ENCODE peak calls at places on chromosome 3, in four cellular contexts. J is mesenchymal stem cell, C is H9, E is neuronal stem cell. R is an unnamed sample.

GRCh38 chr3:183058351-183058750 is 40.9 kb downstream of the MCCC1 start:
- DNase-seq in E (no peak), C (no peak), J (no peak), R (no peak)

GRCh38 chr3:171058058-171058457 is 31.5 kb upstream of the SLC2A2 start:
- DNase-seq in E (no peak), C (no peak), J (no peak), R (peak; percentile 62)

GRCh38 chr3:45244356-45244755 is 18.3 kb upstream of the TMEM158 start:
- DNase-seq in E (no peak), J (no peak), C (peak; percentile 5), R (no peak)

GRCh38 chr3:186070550-186070949 is 38.3 kb downstream of the ETV5 start:
- DNase-seq in J (no peak), C (no peak), E (no peak), R (no peak)

GRCh38 chr3:140736863-140737460 is 59.1 kb downstream of the TRIM42 start:
- DNase-seq in C (peak; percentile 72), E (peak; percentile 37), J (peak; percentile 6), R (no peak)

GRCh38 chr3:62159693-62160092 is 213.7 kb downstream of the FEZF2 start:
- DNase-seq in C (no peak), J (no peak), E (no peak), R (peak; percentile 52)

GRCh38 chr3:40504636-40505430 is 1.0 kb upstream of the ZNF620 start:
- DNase-seq in E (no peak), J (peak; percentile 97), C (no peak), R (peak; percentile 99)

GRCh38 chr3:190225186-190225692 is 97.0 kb downstream of the CLDN1 start:
- DNase-seq in J (peak; percentile 54), C (no peak), E (peak; percentile 9), R (peak; percentile 42)

GRCh38 chr3:13378155-13378554 is 42.0 kb downstream of the NUP210 start:
- DNase-seq in J (peak; percentile 42), E (no peak), C (no peak), R (peak; percentile 5)

GRCh38 chr3:141646760-141647561 is 91.1 kb upstream of the RNF7 start:
- DNase-seq in J (peak; percentile 75), E (peak; percentile 21), C (peak; percentile 73), R (peak; percentile 62)

GRCh38 chr3:57646723-57647122 is 46.2 kb downstream of the DENND6A start:
- DNase-seq in E (no peak), C (no peak), J (peak; percentile 20), R (peak; percentile 27)

GRCh38 chr3:27713066-27713400 is 9.1 kb downstream of the EOMES start:
- DNase-seq in E (no peak), C (no peak), J (no peak), R (no peak)

GRCh38 chr3:107629556-107629955 is 106.8 kb downstream of the BBX start:
- DNase-seq in J (peak; percentile 51), E (no peak), C (no peak), R (peak; percentile 28)

GRCh38 chr3:184157206-184157605 is 2.0 kb downstream of the DVL3 start:
- DNase-seq in J (no peak), C (no peak), E (no peak), R (no peak)

GRCh38 chr3:30919600-30919999 is 25.1 kb upstream of the GADL1 start:
- DNase-seq in J (no peak), C (no peak), E (no peak), R (no peak)

GRCh38 chr3:43405888-43406636 is 119.7 kb downstream of the SNRK start:
- DNase-seq in J (peak; percentile 83), E (no peak), C (no peak), R (peak; percentile 92)

GRCh38 chr3:178439504-178439903 is 96.7 kb upstream of the KCNMB2 start:
- DNase-seq in C (no peak), J (peak; percentile 82), E (no peak), R (peak; percentile 74)

GRCh38 chr3:129034650-129035049 is 25.9 kb upstream of the GP9 start:
- DNase-seq in E (no peak), C (no peak), J (no peak), R (no peak)

GRCh38 chr3:129684270-129684669 is 77.8 kb upstream of the PLXND1 start:
- DNase-seq in J (no peak), C (no peak), E (no peak), R (no peak)

GRCh38 chr3:37787027-37787868 is 74.4 kb upstream of the CTDSPL start:
- DNase-seq in C (no peak), E (no peak), J (no peak), R (no peak)

DNA sequence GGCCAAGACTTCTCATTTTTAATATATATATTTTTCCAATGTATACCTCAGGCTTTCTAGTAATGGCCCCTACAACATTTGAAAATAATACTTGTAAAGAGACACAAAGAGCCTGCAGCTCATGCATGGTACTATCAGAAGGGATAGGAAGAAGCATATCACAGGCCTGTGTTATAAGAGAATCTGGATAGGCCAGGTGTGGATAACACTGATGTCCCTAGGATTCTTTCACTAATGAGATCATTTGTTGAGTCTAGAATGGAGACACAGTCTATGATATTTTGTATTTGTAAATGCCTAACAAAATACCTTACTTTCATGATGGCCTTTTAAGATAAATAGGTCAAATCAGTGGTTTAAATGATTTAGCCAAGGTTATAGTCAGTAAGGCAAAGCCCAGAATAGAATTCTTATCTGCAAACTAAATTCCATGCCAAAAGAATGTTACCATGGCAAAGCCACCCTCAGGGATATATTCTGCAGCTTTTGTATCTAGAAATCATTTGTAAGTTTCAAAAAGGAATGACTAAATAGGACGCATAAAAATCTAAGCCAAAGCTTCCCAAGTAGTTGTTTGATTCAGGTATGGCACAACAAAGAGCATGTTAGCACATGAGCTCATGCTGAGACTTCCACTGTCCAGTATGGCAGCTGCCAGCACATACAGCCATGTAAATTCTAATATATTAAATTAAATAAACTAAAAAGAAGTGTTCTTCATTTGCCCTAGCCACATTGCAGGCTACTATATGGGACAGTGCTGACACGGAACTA is 10.0 kb downstream of the DCP1A start:
- DNase-seq in C (no peak), J (no peak), E (no peak), R (no peak)
- H3K4ac ChIP-seq in C (no peak overlapping the region), J (no peak overlapping the region), E (no peak overlapping the region), R (no peak overlapping the region)

DNA sequence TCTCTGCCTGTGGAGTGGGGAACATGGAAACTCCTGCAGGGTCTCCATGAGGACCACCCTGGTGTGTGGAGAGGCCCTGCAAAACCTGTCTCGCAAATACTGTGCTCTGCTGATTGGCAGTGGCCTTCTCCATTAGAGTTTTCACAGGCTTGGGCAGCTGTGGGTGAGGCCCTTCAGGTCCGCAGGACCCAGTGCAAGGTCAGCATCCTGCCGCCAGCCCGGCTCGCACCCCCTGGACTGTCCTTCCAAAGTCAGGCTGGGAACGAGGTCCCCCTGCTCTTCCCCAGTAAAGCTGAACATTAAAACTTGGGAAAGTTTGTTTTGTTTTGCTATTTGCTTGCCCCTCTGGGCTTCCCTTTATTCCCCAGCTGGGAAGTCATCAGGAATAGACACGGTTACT is 85.0 kb upstream of the PLXNA1 start:
- DNase-seq in J (no peak), C (no peak), E (no peak), R (no peak)
- H3K4ac ChIP-seq in J (peak overlapping the region; percentile 18), C (no peak overlapping the region), E (no peak overlapping the region), R (no peak overlapping the region)

GRCh38 chr3:72446406-72447058 is 401.7 kb downstream of the SHQ1 start:
- DNase-seq in E (no peak), C (peak; percentile 33), J (peak; percentile 57), R (peak; percentile 18)
- H3K4ac ChIP-seq in E (no peak within 1 kb of the TSS), C (no peak within 1 kb of the TSS), J (no peak within 1 kb of the TSS), R (peak within 1 kb of the TSS; percentile 42)

DNA sequence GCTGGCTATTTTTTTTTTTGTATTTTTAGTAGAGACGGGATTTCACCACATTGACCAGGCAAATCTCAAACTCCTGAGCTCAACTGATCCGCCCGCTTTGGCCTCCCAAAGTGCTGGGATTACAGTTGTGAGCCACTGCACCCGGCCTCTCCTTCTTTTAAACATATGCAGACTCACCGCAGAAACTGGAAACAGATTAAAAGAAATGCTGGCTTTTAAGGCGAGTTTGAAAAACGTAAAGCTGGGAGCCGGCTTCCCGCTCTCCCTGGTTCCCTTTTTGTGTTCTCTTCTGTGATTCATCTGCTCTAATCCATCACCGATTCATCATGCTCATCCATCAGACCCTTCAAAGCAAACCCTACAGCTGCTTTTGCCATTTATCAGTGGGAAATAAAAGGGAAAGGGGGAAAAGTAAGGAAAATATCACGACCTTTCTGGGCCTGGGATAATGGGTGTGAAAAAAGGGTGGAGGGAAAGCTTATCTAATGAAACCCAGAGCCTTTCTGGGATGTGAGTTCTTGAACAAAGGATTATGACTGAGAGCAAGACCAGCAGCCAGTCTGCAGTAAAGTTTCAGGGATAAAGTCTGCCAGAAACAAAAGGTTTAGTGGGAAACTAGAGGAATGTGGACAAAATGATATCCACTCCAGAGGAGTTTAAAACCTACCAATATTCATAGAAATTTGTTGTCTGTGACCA is 92.3 kb upstream of the LRIG1 start:
- DNase-seq in E (peak; percentile 43), J (peak; percentile 25), C (no peak), R (peak; percentile 69)
- H3K4ac ChIP-seq in E (no peak overlapping the region), J (no peak overlapping the region), C (no peak overlapping the region), R (peak overlapping the region; percentile 83)